ENCODE peak calls at places on chromosomes 11 and 22, in four cellular contexts. S is prostate gland, J is GM23338, L is BE2C. Z is an unnamed sample.
A peak's percentile ranks its signal among the peaks of the same experiment; 100 is the strongest.

GRCh38 chr11:73383249-73384126 is 7.3 kb downstream of the RELT start:
- DNase-seq in S (no peak), L (no peak), J (no peak), Z (peak; percentile 24)

GRCh38 chr11:63699906-63700305 is 18.6 kb downstream of the RTN3 start:
- DNase-seq in S (no peak), L (no peak), J (no peak), Z (no peak)

GRCh38 chr11:34165786-34166557 is 60.5 kb downstream of the NAT10 start:
- DNase-seq in L (peak; percentile 44), S (peak; percentile 31), J (peak; percentile 30), Z (peak; percentile 19)

GRCh38 chr11:128294001-128294684 is 293.2 kb downstream of the ETS1 start:
- DNase-seq in J (no peak), L (no peak), S (no peak), Z (no peak)

GRCh38 chr22:36445158-36445668 is 36.2 kb downstream of the TXN2 start:
- DNase-seq in S (no peak), J (peak; percentile 46), L (no peak), Z (no peak)

GRCh38 chr22:26700462-26700861 is 43.1 kb downstream of the MIAT start:
- DNase-seq in L (no peak), S (no peak), J (no peak), Z (no peak)

GRCh38 chr22:37784829-37785495 is 22.8 kb upstream of the GCAT start:
- DNase-seq in S (peak; percentile 88), J (no peak), L (no peak), Z (peak; percentile 72)

GRCh38 chr22:31861226-31861840 is 83.0 kb upstream of the YWHAH start:
- DNase-seq in S (no peak), J (no peak), L (no peak), Z (peak; percentile 29)

GRCh38 chr22:48535868-48536690 is 1291.6 kb downstream of the BRD1 start:
- DNase-seq in S (no peak), L (no peak), J (no peak), Z (no peak)

GRCh38 chr11:2582436-2582931 is 117.3 kb downstream of the KCNQ1OT1 start:
- DNase-seq in J (no peak), L (peak; percentile 7), S (no peak), Z (no peak)

GRCh38 chr22:49044091-49044490 is 783.6 kb downstream of the BRD1 start:
- DNase-seq in J (no peak), L (no peak), S (no peak), Z (no peak)

GRCh38 chr11:108666373-108666772 is 1.5 kb downstream of the DDX10 start:
- DNase-seq in S (no peak), L (no peak), J (peak; percentile 48), Z (no peak)
- TF ChIP-seq CTCF in S (no peak), L (peak; percentile 10), J (peak; percentile 32), Z (no peak)

GRCh38 chr11:126263489-126263888 is 5.2 kb downstream of the SRPRA start:
- DNase-seq in S (no peak), L (no peak), J (no peak), Z (no peak)

GRCh38 chr11:126257144-126257543 is 11.6 kb downstream of the SRPRA start:
- DNase-seq in J (no peak), L (no peak), S (no peak), Z (no peak)

GRCh38 chr11:126265801-126266200 is 2.9 kb downstream of the SRPRA start:
- DNase-seq in L (no peak), S (no peak), J (no peak), Z (no peak)

GRCh38 chr11:126257764-126258163 is 10.9 kb downstream of the SRPRA start:
- DNase-seq in L (no peak), S (no peak), J (no peak), Z (no peak)

GRCh38 chr11:126262216-126262615 is 6.5 kb downstream of the SRPRA start:
- DNase-seq in J (no peak), L (no peak), S (no peak), Z (no peak)
- H3K36me3 ChIP-seq in J (peaks cover 55% of the 10 kb centered on the region), L (peaks cover 73% of the 10 kb centered on the region), S (peaks cover 21% of the 10 kb centered on the region), Z (peaks cover 38% of the 10 kb centered on the region)

GRCh38 chr22:24433001-24433867 is 5.8 kb downstream of the ADORA2A start:
- DNase-seq in L (no peak), J (no peak), S (no peak), Z (no peak)

GRCh38 chr22:24433868-24434471 is 6.6 kb downstream of the ADORA2A start:
- DNase-seq in J (no peak), S (no peak), L (no peak), Z (peak; percentile 37)

GRCh38 chr22:24431309-24432034 is 4.1 kb downstream of the ADORA2A start:
- DNase-seq in L (no peak), J (no peak), S (no peak), Z (no peak)

GRCh38 chr22:24430431-24431308 is 3.3 kb downstream of the ADORA2A start:
- DNase-seq in S (no peak), L (no peak), J (no peak), Z (no peak)

DNA sequence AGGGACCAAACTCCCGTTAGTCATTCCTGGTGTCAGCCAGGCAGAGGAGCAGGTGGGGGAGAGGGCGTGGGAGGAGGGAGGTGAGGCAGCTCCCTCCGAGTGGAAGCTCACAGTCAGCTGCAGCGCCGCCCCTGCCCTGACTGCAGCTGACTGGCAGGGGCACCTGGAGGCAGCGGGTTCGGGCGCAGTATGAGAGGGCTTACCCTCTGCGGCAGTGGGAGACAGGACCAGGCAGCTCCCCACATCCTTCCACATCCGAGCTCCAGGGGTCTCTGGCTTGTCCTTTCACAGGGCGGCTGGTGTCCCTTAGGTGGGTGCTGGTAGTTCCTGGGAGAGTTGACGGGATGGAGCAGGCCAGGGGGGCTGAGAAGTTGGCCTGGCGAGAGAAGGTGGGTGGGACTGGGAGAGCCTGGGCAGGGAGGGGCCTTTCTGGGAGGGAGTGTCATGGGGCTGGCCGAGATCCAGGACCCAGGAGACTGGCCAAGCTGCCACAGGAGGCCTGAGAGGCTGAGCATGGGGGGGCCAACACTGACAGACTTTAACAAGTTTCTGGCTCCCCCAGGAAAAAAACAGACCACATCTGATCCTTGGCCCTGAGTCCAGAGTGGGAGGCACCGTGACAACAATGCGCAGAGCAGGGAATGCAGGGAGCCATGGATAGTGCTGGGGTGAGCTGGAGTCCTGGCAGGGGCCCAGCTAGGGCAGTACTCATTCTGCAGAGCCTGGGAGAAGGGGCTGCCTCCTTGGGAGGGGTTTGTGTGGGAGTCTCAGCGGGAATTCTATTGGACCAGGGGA is 4.9 kb downstream of the ADORA2A start:
- DNase-seq in L (peak; percentile 71), S (peak; percentile 62), J (no peak), Z (peak; percentile 60)
- H3K4me3 ChIP-seq in L (peak overlapping the region; percentile 19), S (no peak overlapping the region), J (no peak overlapping the region), Z (no peak overlapping the region)

GRCh38 chr22:20063271-20064139 is 16.5 kb upstream of the DGCR8 start:
- DNase-seq in J (peak; percentile 44), L (peak; percentile 75), S (no peak), Z (no peak)
- TF ChIP-seq CTCF in J (no peak), L (peak; percentile 38), S (no peak), Z (no peak)

DNA sequence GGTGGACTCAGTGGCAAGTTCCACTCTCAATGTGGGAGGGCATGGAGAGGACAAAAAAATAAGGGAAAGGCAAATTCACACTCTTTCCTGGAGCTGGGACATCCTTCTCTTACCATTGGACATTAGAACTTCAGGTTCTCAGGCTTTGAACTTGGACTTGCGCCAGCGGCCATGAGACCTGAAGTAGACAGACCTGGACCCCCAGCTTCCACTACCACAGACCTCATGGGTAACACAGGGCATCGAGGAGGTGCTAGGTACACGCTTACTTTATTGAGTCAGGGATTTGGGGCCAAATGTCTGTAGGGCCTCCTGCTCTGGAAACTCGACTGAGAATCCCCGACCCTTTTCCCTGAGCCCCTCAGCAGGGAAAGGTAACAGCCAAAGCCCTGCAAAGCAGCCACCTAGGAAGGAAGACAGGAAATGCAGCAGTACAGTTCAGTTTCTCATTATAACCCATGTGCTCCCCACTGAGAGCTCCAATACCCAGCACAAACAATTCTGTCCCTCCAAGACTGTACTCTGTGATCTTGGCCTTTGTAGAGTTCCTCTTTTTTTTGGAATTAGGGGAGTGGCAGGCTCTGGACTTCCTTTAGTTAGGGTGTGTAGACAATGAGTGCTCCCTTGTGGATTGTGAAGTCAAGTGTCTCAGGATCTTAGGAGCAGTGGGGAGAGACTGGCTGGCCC is 5.7 kb downstream of the CHRNA10 start:
- DNase-seq in S (no peak), J (no peak), L (no peak), Z (no peak)
- H3K36me3 ChIP-seq in S (no peaks in the 10 kb centered on the region), J (no peaks in the 10 kb centered on the region), L (no peaks in the 10 kb centered on the region), Z (peaks cover 3% of the 10 kb centered on the region)